ENCODE peak calls at places on chromosomes 11 and 22, in nine cellular contexts. E is adrenal gland, N is astrocyte of the spinal cord, L is cardiac fibroblast, C is heart right ventricle, O is A549, Z is Caco-2, X is cardiac muscle cell, R is GM12865. J is an unnamed sample.

GRCh38 chr11:72578991-72579815 is 95.0 kb downstream of the PDE2A start:
- DNase-seq in N (no peak), O (no peak), C (no peak), E (no peak), L (no peak), R (no peak), Z (peak), X (no peak), J (peak)

GRCh38 chr11:43217856-43218255 is 93.9 kb upstream of the API5 start:
- DNase-seq in E (no peak), Z (no peak), X (no peak), N (no peak), O (no peak), R (no peak), C (no peak), L (no peak), J (no peak)

GRCh38 chr11:10908215-10908990 is 50.5 kb upstream of the ZBED5 start:
- DNase-seq in X (peak), C (no peak), E (no peak), Z (no peak), N (peak), R (no peak), L (peak), O (no peak), J (no peak)

GRCh38 chr22:45053571-45053970 is 43.8 kb upstream of the PHF21B start:
- DNase-seq in X (no peak), O (no peak), Z (no peak), L (no peak), N (no peak), R (no peak), E (no peak), C (no peak), J (no peak)

GRCh38 chr11:112343368-112344039 is 82.8 kb upstream of the PLET1 start:
- DNase-seq in O (no peak), R (no peak), X (peak), E (no peak), Z (peak), L (peak), C (no peak), N (peak), J (no peak)

GRCh38 chr22:22408731-22409696 is 99.5 kb downstream of the ZNF280B start:
- DNase-seq in O (peak), X (peak), Z (no peak), N (no peak), L (peak), C (no peak), E (peak), R (peak), J (no peak)

GRCh38 chr11:69791266-69791665 is 16.1 kb upstream of the FGF4 start:
- DNase-seq in L (peak), N (peak), O (no peak), C (no peak), Z (no peak), R (no peak), X (peak), E (peak), J (peak)

GRCh38 chr11:46272816-46273427 is 4.5 kb upstream of the CREB3L1 start:
- DNase-seq in E (peak), X (peak), Z (no peak), L (peak), C (peak), R (no peak), O (no peak), N (peak), J (peak)

GRCh38 chr11:103202048-103202651 is 92.9 kb downstream of the DYNC2H1 start:
- DNase-seq in R (peak), C (no peak), N (peak), X (peak), Z (no peak), O (peak), E (no peak), L (peak), J (no peak)

GRCh38 chr11:129434641-129435498 is 59.2 kb downstream of the BARX2 start:
- DNase-seq in O (no peak), X (no peak), Z (no peak), E (no peak), R (no peak), N (peak), C (no peak), L (no peak), J (no peak)

GRCh38 chr11:30342736-30343166 is 19.8 kb downstream of the ARL14EP start:
- DNase-seq in Z (no peak), X (no peak), R (peak), N (no peak), C (no peak), E (no peak), O (no peak), L (no peak), J (no peak)

GRCh38 chr22:24424001-24424900 is 3.1 kb upstream of the ADORA2A start:
- DNase-seq in O (no peak), X (no peak), R (peak), C (no peak), N (no peak), Z (no peak), E (no peak), L (no peak), J (no peak)

GRCh38 chr11:117239295-117239694 is 6.8 kb downstream of the RNF214 start:
- DNase-seq in N (peak), R (no peak), X (peak), Z (no peak), L (peak), O (peak), E (peak), C (no peak), J (no peak)

GRCh38 chr11:61357233-61357893 is 4.3 kb downstream of the CYB561A3 start:
- DNase-seq in E (no peak), Z (no peak), O (no peak), L (no peak), X (no peak), N (no peak), R (peak), C (no peak), J (no peak)

GRCh38 chr11:73323464-73323863 is 15.4 kb downstream of the ARHGEF17 start:
- DNase-seq in E (peak), Z (no peak), O (no peak), N (peak), C (peak), L (peak), R (no peak), X (peak), J (peak)

GRCh38 chr11:131677832-131678470 is 307.5 kb downstream of the NTM start:
- DNase-seq in O (no peak), Z (peak), N (no peak), X (no peak), E (no peak), L (no peak), C (no peak), R (no peak), J (no peak)

GRCh38 chr11:65487467-65488272 is 11.2 kb upstream of the MALAT1 start:
- DNase-seq in X (peak), O (peak), L (peak), R (peak), Z (peak), E (peak), N (peak), C (peak), J (peak)

GRCh38 chr11:60915250-60915914 is 1.4 kb downstream of the TMEM109 start:
- DNase-seq in C (peak), N (peak), O (peak), L (peak), R (peak), X (peak), Z (peak), E (peak), J (peak)

GRCh38 chr22:24521791-24522245 is 26.7 kb downstream of the UPB1 start:
- DNase-seq in E (no peak), R (peak), N (peak), X (peak), Z (peak), C (no peak), L (peak), O (peak), J (no peak)

GRCh38 chr22:50206599-50206998 is 5.8 kb downstream of the SELENOO start:
- DNase-seq in E (peak), O (no peak), R (peak), N (no peak), L (peak), Z (no peak), C (peak), X (no peak), J (no peak)

GRCh38 chr11:60064115-60064514 is 7.7 kb downstream of the MS4A3 start:
- DNase-seq in X (no peak), C (no peak), O (no peak), L (no peak), E (no peak), R (no peak), Z (no peak), N (no peak), J (no peak)

GRCh38 chr11:128474036-128474874 is 113.1 kb downstream of the ETS1 start:
- DNase-seq in R (no peak), O (no peak), C (no peak), L (no peak), E (no peak), X (no peak), N (no peak), Z (no peak), J (no peak)

GRCh38 chr11:106917973-106918372 is 100.3 kb downstream of the GUCY1A2 start:
- DNase-seq in N (no peak), X (peak), E (no peak), R (peak), L (peak), C (no peak), O (no peak), Z (peak), J (no peak)
- TF ChIP-seq CTCF in N (peak), X (peak), E (peak), R (peak), L (peak), C (no peak), O (no peak), Z (peak), J (no peak)

GRCh38 chr11:67390947-67391303 is 861 bp upstream of the RAD9A start:
- DNase-seq in E (no peak), N (no peak), O (no peak), C (no peak), X (no peak), R (no peak), Z (no peak), L (no peak), J (no peak)

GRCh38 chr11:67392182-67392715 is 463 bp downstream of the RAD9A start:
- DNase-seq in R (no peak), X (no peak), C (no peak), O (no peak), N (no peak), Z (no peak), L (no peak), E (no peak), J (no peak)

GRCh38 chr11:67393437-67393836 is 1.7 kb downstream of the RAD9A start:
- DNase-seq in L (no peak), X (no peak), N (no peak), R (no peak), Z (no peak), C (no peak), E (no peak), O (no peak), J (no peak)

GRCh38 chr11:67389477-67389876 is 2.3 kb upstream of the RAD9A start:
- DNase-seq in Z (peak), C (no peak), X (no peak), E (no peak), R (peak), O (peak), L (no peak), N (no peak), J (no peak)

DNA sequence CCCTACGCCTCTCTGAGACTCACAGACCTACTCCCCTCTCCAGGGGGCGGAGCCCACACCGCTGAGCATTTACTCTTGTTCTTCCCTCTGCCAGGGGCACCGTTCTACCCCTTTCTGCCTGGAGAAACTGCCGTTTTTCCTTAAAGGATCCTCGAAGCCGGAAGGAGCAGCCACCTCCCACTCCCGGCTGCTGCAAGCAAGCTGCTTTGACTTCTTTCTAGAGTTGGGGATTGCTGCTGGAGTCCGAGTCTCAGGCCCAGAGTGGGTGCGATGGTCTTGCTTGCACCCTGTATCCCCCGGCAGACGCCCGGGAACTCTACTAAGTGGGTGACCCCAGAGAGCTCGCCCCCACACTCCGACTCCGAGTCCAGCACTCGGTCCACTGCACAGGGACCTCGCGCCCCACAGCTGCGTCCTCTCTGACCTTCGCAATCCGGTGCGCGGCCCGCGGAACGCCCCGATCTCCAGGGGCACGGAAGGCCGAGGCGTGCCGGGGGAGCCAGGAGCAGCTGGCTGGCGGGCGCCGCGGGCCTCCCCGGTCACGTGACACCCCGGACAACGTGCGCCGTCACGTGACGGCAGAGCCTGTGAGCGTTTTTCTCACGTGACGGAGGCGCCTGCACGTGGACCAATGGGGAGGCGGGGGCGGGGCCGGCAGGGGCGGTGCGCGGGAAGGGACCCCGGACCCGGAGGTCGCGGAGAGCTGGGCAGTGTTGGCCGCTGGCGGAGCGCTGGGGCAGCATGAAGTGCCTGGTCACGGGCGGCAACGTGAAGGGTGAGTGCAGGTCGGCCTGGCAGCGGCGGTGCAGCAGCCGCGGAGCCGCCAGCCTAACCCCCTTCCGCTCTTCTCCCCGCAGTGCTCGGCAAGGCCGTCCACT is at the start of gene RAD9A:
- DNase-seq in N (peak), L (peak), E (peak), O (peak), R (peak), X (peak), Z (peak), C (peak), J (peak)
- TF ChIP-seq CTCF in N (no peak), L (no peak), E (no peak), O (no peak), R (no peak), X (no peak), Z (no peak), C (no peak), J (no peak)

GRCh38 chr11:75950141-75950540 is 135.1 kb downstream of the UVRAG start:
- DNase-seq in R (no peak), X (no peak), E (no peak), O (no peak), Z (no peak), C (no peak), L (no peak), N (no peak), J (no peak)

GRCh38 chr11:75946531-75947530 is 131.8 kb downstream of the UVRAG start:
- DNase-seq in X (peak), O (no peak), E (peak), Z (no peak), L (peak), N (peak), C (peak), R (no peak), J (no peak)

GRCh38 chr11:75944515-75944914 is 129.5 kb downstream of the UVRAG start:
- DNase-seq in L (no peak), X (no peak), E (no peak), N (no peak), Z (no peak), R (no peak), O (no peak), C (no peak), J (no peak)

GRCh38 chr11:75949023-75949672 is 134.1 kb downstream of the UVRAG start:
- DNase-seq in Z (no peak), X (no peak), C (no peak), L (no peak), O (no peak), N (peak), R (no peak), E (no peak), J (no peak)

DNA sequence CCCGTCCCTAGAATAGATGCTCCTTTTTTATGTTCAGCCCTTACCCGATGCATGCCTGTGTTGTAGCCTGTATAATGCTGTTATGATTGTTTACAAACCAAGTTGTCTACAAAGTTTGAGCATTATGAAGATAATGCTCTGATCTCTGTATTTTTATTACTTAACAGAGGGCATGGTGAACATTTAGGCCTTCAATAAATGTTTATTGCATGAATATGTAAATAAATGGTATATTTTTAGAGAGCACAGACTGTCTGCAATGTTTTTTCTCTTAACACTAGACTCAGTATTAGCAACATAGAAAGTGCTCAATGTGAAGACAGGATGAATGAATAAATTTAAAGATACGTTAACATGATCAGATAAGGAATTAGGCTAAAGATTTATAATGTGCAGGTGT is 130.9 kb downstream of the UVRAG start:
- DNase-seq in O (no peak), R (no peak), C (no peak), N (no peak), L (no peak), Z (no peak), E (no peak), X (no peak), J (no peak)
- TF ChIP-seq CTCF in O (no peak), R (no peak), C (no peak), N (no peak), L (no peak), Z (no peak), E (no peak), X (no peak), J (no peak)

GRCh38 chr11:82810326-82810725 is 76.7 kb upstream of the FAM181B start:
- DNase-seq in R (no peak), C (no peak), L (no peak), E (no peak), O (no peak), Z (no peak), X (no peak), N (no peak), J (no peak)
- TF ChIP-seq CTCF in R (no peak), C (no peak), L (no peak), E (no peak), O (no peak), Z (no peak), X (no peak), N (no peak), J (no peak)

GRCh38 chr11:37504066-37504611 is 906.1 kb upstream of the RAG2 start:
- DNase-seq in O (no peak), Z (peak), N (peak), R (peak), C (no peak), X (peak), L (peak), E (no peak), J (no peak)

GRCh38 chr11:37506516-37506915 is 908.5 kb upstream of the RAG2 start:
- DNase-seq in L (peak), O (no peak), C (no peak), E (no peak), R (no peak), N (no peak), Z (no peak), X (peak), J (no peak)

GRCh38 chr11:37505406-37505805 is 907.4 kb upstream of the RAG2 start:
- DNase-seq in C (no peak), Z (no peak), L (no peak), R (no peak), E (no peak), O (no peak), N (no peak), X (no peak), J (no peak)

GRCh38 chr11:37503411-37504065 is 905.5 kb upstream of the RAG2 start:
- DNase-seq in C (no peak), N (no peak), Z (no peak), L (no peak), X (no peak), O (no peak), E (no peak), R (peak), J (no peak)

GRCh38 chr11:37504925-37505324 is 906.9 kb upstream of the RAG2 start:
- DNase-seq in R (no peak), C (no peak), L (peak), X (peak), E (no peak), N (peak), Z (peak), O (no peak), J (no peak)
- TF ChIP-seq CTCF in R (no peak), C (no peak), L (no peak), X (no peak), E (no peak), N (no peak), Z (no peak), O (no peak), J (no peak)

GRCh38 chr22:30026751-30027150 is 53.5 kb upstream of the HORMAD2 start:
- DNase-seq in X (no peak), E (no peak), Z (no peak), N (no peak), R (no peak), C (no peak), L (no peak), O (no peak), J (no peak)
- TF ChIP-seq CTCF in X (no peak), E (no peak), Z (no peak), N (no peak), R (no peak), C (no peak), L (no peak), O (no peak), J (no peak)

GRCh38 chr11:37527545-37527944 is 929.5 kb upstream of the RAG2 start:
- DNase-seq in Z (no peak), R (no peak), O (no peak), E (no peak), X (no peak), L (no peak), C (no peak), N (no peak), J (no peak)

DNA sequence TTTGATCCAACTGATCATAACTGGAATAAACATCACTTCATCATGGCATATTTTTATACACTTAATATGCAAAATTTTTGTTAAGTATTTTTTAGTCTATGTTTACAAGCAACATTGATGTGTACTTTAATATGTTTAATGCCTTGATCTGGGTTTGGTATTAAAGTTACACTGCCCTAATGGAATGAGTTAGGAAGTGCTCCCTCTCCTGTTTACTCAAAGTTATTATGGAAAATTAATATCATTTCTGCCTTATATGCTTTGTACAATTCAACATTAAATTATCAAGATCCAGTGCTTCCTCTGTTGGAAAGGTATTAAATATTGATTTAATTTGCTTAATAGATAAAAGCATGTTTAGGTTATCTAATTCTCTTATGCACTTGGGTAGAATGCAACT is 927.3 kb upstream of the RAG2 start:
- DNase-seq in X (peak), N (no peak), O (no peak), Z (no peak), C (no peak), E (no peak), R (no peak), L (peak), J (no peak)
- TF ChIP-seq CTCF in X (peak), N (peak), O (no peak), Z (no peak), C (no peak), E (peak), R (no peak), L (no peak), J (no peak)

GRCh38 chr11:122655527-122656072 is at the start of gene UBASH3B:
- DNase-seq in E (peak), X (peak), O (peak), C (peak), N (peak), R (peak), Z (peak), L (peak), J (peak)
- TF ChIP-seq CTCF in E (no peak), X (no peak), O (no peak), C (no peak), N (no peak), R (no peak), Z (peak), L (no peak), J (peak)